ENCODE peak calls at places on chromosomes 1 and 21, in four cellular contexts. M is foreskin fibroblast, Z is heart right ventricle, N is lower lobe of right lung. L is an unnamed sample.

GRCh38 chr1:203580733-203581132 is 45.9 kb upstream of the ATP2B4 start:
- DNase-seq in M (no peak), Z (no peak), N (peak), L (no peak)

GRCh38 chr1:219906924-219907771 is 21.2 kb downstream of the SLC30A10 start:
- DNase-seq in N (no peak), Z (no peak), M (no peak), L (no peak)

GRCh38 chr1:36133484-36133883 is 8.5 kb upstream of the COL8A2 start:
- DNase-seq in Z (peak), M (peak), N (no peak), L (peak)

GRCh38 chr1:182588460-182589396 is at the start of gene RNASEL:
- DNase-seq in N (peak), M (peak), Z (peak), L (peak)

GRCh38 chr1:70033934-70034333 is 171.4 kb downstream of the LRRC40 start:
- DNase-seq in M (no peak), N (no peak), Z (no peak), L (no peak)

GRCh38 chr1:58189453-58189852 is 357.1 kb downstream of the OMA1 start:
- DNase-seq in N (no peak), M (no peak), Z (peak), L (no peak)

GRCh38 chr1:85681087-85681486 is 27.1 kb downstream of the ZNHIT6 start:
- DNase-seq in M (no peak), N (no peak), Z (peak), L (peak)

GRCh38 chr21:23218667-23219066 is 2220.5 kb downstream of the NCAM2 start:
- DNase-seq in N (no peak), Z (no peak), M (no peak), L (no peak)

GRCh38 chr1:235011599-235012435 is 116.8 kb downstream of the TOMM20 start:
- DNase-seq in Z (peak), M (peak), N (peak), L (peak)

GRCh38 chr1:221509575-221510360 is 232.1 kb downstream of the DUSP10 start:
- DNase-seq in N (no peak), M (no peak), Z (no peak), L (no peak)

GRCh38 chr1:145701306-145701862 is 5.8 kb downstream of the PDZK1 start:
- DNase-seq in N (no peak), Z (no peak), M (no peak), L (no peak)

GRCh38 chr1:171794085-171794484 is 12.6 kb downstream of the METTL13 start:
- DNase-seq in Z (no peak), M (peak), N (no peak), L (peak)

GRCh38 chr1:154496381-154496780 is 5.6 kb upstream of the TDRD10 start:
- DNase-seq in N (no peak), M (no peak), Z (no peak), L (no peak)

GRCh38 chr1:184510110-184510509 is 123.3 kb downstream of the C1orf21 start:
- DNase-seq in M (no peak), Z (no peak), N (no peak), L (no peak)

GRCh38 chr1:41502912-41503311 is 18.4 kb upstream of the EDN2 start:
- DNase-seq in M (no peak), N (no peak), Z (no peak), L (no peak)

GRCh38 chr21:17925000-17925610 is 105.9 kb upstream of the C21orf91 start:
- DNase-seq in N (no peak), Z (peak), M (peak), L (peak)

GRCh38 chr21:44686843-44687561 is 5.0 kb upstream of the KRTAP12-1 start:
- DNase-seq in Z (no peak), N (no peak), M (no peak), L (no peak)

GRCh38 chr1:154493276-154493675 is 8.7 kb upstream of the TDRD10 start:
- DNase-seq in Z (peak), M (no peak), N (peak), L (no peak)

GRCh38 chr1:63873751-63874150 is 99.9 kb downstream of the ROR1 start:
- DNase-seq in N (no peak), M (peak), Z (no peak), L (no peak)

GRCh38 chr21:36661511-36662309 is 37.2 kb upstream of the SIM2 start:
- DNase-seq in M (peak), N (no peak), Z (peak), L (no peak)

GRCh38 chr1:100536031-100536430 is 1.9 kb upstream of the GPR88 start:
- DNase-seq in Z (no peak), M (no peak), N (no peak), L (no peak)

GRCh38 chr1:40240390-40240789 is 7.3 kb upstream of the TMCO2 start:
- DNase-seq in M (no peak), Z (no peak), N (no peak), L (no peak)

GRCh38 chr1:159307338-159307737 is 5.2 kb downstream of the FCER1A start:
- DNase-seq in M (no peak), N (no peak), Z (no peak), L (no peak)

GRCh38 chr1:107896946-107897345 is 68.0 kb downstream of the VAV3 start:
- DNase-seq in M (no peak), Z (no peak), N (no peak), L (no peak)

GRCh38 chr21:38384675-38385074 is 113.6 kb downstream of the ERG start:
- DNase-seq in M (no peak), N (no peak), Z (no peak), L (no peak)

GRCh38 chr1:213138391-213138790 is 87.3 kb downstream of the RPS6KC1 start:
- DNase-seq in M (no peak), N (no peak), Z (no peak), L (no peak)

GRCh38 chr1:48644950-48645605 is 131.6 kb downstream of the BEND5 start:
- DNase-seq in M (no peak), N (no peak), Z (no peak), L (no peak)

GRCh38 chr21:16838330-16838729 is 674.5 kb upstream of the CXADR start:
- DNase-seq in Z (no peak), M (no peak), N (no peak), L (no peak)

GRCh38 chr1:51600954-51601353 is 15.9 kb upstream of the OSBPL9 start:
- DNase-seq in Z (no peak), N (no peak), M (no peak), L (no peak)

GRCh38 chr1:22461678-22462527 is 10.3 kb downstream of the ZBTB40 start:
- DNase-seq in N (no peak), M (no peak), Z (no peak), L (no peak)

GRCh38 chr1:115807723-115808122 is 33.2 kb downstream of the NHLH2 start:
- DNase-seq in N (no peak), Z (peak), M (peak), L (peak)

GRCh38 chr1:66374561-66375111 is 159.3 kb upstream of the SGIP1 start:
- DNase-seq in Z (no peak), N (no peak), M (peak), L (no peak)

GRCh38 chr1:53527368-53527767 is 68.2 kb downstream of the DMRTB1 start:
- DNase-seq in Z (no peak), M (no peak), N (no peak), L (no peak)

GRCh38 chr1:227925582-227926198 is 22.0 kb downstream of the WNT9A start:
- DNase-seq in M (no peak), N (no peak), Z (no peak), L (no peak)

GRCh38 chr1:227926216-227926791 is 21.4 kb downstream of the WNT9A start:
- DNase-seq in M (no peak), N (no peak), Z (no peak), L (no peak)

GRCh38 chr1:227927971-227928741 is 19.6 kb downstream of the WNT9A start:
- DNase-seq in Z (no peak), M (no peak), N (peak), L (no peak)

GRCh38 chr1:227928811-227929375 is 18.8 kb downstream of the WNT9A start:
- DNase-seq in Z (no peak), N (peak), M (no peak), L (no peak)

GRCh38 chr1:227926896-227927885 is 20.5 kb downstream of the WNT9A start:
- DNase-seq in M (no peak), Z (no peak), N (peak), L (no peak)
- TF ChIP-seq CTCF in M (no peak), Z (no peak), N (no peak), L (no peak)

GRCh38 chr1:11482186-11482585 is 3.2 kb downstream of the DISP3 start:
- DNase-seq in M (no peak), Z (no peak), N (no peak), L (no peak)

GRCh38 chr1:11479375-11479979 is 522 bp downstream of the DISP3 start:
- DNase-seq in N (no peak), Z (no peak), M (no peak), L (no peak)

GRCh38 chr1:11481019-11481418 is 2.1 kb downstream of the DISP3 start:
- DNase-seq in Z (no peak), M (no peak), N (no peak), L (no peak)

GRCh38 chr1:11475718-11476117 is 3.2 kb upstream of the DISP3 start:
- DNase-seq in Z (no peak), N (no peak), M (no peak), L (no peak)

DNA sequence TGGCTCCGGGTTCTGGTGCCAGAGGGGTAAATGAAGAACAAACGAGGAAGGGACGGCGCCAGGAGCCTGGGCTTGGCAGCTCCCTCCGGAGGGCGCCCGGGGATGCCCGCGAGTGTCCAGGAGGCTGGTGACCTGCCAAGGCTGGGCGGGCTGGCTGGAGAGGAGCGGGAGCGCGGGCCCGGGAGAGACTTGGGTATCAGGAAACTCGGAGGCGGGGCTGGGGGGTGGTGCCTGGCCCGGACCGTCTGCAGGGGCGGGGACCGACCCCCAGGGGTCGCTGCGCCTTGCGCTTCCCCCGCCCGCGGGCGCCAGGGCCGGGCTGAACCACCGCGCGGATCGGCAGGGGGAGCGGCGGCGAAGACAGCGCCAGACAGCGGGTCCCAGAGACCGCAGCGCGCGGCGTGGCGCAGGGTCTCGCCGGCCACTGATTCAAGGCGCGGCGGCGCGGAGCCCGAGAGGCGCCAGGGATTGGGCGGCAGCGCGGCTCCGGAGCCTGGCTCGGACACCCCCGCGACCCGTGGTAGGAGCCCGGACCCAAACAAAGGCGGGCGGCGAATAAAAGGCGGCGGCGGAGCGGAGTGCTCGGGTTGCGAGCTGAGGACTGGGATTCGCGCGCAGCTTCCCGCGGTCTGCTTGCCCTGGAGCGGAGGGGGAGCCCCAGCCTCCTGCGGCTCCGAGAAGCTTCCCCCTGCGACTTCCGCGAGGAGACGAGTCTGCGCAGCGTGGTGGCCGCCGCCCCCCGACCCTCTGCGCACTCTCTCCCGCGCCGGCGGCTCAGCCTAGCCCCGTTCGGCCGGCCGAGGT is at the start of gene DISP3:
- DNase-seq in Z (peak), N (peak), M (peak), L (peak)
- H3K4me3 ChIP-seq in Z (peak), N (peak), M (peak), L (peak)

GRCh38 chr1:38183094-38183493 is 136.5 kb upstream of the POU3F1 start:
- DNase-seq in M (no peak), Z (no peak), N (no peak), L (no peak)

GRCh38 chr1:38185913-38186312 is 139.3 kb upstream of the POU3F1 start:
- DNase-seq in M (no peak), N (no peak), Z (no peak), L (no peak)

GRCh38 chr1:38178236-38178635 is 131.6 kb upstream of the POU3F1 start:
- DNase-seq in Z (no peak), N (no peak), M (no peak), L (no peak)

GRCh38 chr1:38179423-38179822 is 132.8 kb upstream of the POU3F1 start:
- DNase-seq in Z (peak), N (no peak), M (no peak), L (no peak)

GRCh38 chr1:38183747-38184146 is 137.2 kb upstream of the POU3F1 start:
- DNase-seq in M (no peak), Z (no peak), N (no peak), L (no peak)
- TF ChIP-seq CTCF in M (no peak), Z (no peak), N (no peak), L (no peak)

GRCh38 chr1:160634543-160635491 is 12.0 kb downstream of the SLAMF1 start:
- DNase-seq in Z (no peak), N (no peak), M (no peak), L (no peak)

GRCh38 chr1:160631983-160632625 is 14.7 kb downstream of the SLAMF1 start:
- DNase-seq in M (no peak), Z (no peak), N (no peak), L (no peak)

GRCh38 chr1:160636076-160636475 is 10.8 kb downstream of the SLAMF1 start:
- DNase-seq in Z (no peak), M (no peak), N (no peak), L (no peak)

GRCh38 chr1:160630523-160631087 is 16.2 kb downstream of the SLAMF1 start:
- DNase-seq in N (no peak), Z (no peak), M (no peak), L (no peak)

DNA sequence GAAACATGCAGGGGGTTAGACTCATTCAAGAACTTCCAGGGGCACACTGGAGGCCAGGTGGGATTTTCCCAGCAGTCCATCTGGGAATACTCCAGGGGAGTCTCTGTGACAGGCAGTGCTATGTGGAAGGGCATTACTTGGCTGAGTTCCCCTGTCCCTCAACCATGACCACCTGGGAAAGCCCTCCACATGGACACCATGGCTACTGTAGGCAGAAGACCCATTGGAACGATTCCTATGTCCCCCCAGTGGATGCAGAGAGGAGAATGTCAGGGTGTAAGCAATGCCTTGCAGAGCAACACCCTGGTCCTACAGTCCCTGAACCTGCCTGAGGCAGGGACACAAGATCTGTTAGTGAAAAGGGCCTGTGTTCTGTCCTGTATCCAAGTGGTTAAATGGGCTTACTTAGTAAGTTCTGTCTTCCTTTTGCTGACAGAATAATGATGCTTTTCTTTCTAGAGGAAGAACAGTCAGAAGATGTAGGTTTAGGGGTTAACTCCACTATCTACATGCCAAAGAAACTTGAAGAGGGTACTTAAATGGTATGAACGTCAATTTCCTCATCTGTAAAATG is 13.4 kb downstream of the SLAMF1 start:
- DNase-seq in Z (no peak), M (no peak), N (no peak), L (no peak)
- H3K4me3 ChIP-seq in Z (no peak), M (no peak), N (no peak), L (no peak)

GRCh38 chr1:155976913-155977606 is 1.3 kb downstream of the ARHGEF2 start:
- DNase-seq in M (no peak), Z (peak), N (no peak), L (no peak)

GRCh38 chr1:155979525-155980343 is 1.4 kb upstream of the ARHGEF2 start:
- DNase-seq in N (no peak), Z (peak), M (no peak), L (no peak)

GRCh38 chr1:155977607-155978324 is 581 bp downstream of the ARHGEF2 start:
- DNase-seq in M (no peak), Z (no peak), N (no peak), L (no peak)

GRCh38 chr1:155978973-155979429 is 654 bp upstream of the ARHGEF2 start:
- DNase-seq in M (no peak), Z (no peak), N (no peak), L (no peak)

DNA sequence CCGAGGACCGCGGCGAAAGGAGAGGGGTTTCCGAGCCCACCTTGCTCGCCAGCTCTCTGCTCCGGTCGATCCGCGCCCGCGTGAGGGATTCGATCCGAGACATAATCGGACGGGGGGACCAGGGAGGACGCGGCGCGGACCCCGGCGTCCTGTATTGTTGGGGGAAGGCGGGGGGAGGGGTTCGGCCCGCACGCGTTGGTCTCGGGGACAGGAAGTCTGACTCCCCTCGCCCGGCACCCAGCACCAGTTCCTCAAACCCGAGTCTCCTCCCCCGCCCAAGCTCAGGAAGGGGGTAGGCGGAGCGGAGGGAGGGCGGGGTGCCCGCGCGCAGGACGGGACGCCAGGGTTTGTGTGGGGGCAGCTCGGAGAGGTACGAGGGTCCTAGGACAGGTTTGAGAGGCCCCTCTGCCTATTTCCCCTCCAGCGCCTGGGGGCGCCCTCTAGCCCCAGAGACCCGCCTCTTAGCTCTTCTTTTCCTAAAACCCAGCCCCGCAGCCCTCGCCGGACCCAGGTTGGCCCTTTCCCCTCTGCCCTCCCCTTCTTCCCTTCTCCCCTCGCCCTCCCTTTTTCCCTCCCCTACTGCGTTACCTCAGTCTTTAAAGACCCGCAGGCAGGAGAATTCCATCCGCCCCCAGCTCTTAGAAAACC is at the start of gene ARHGEF2:
- DNase-seq in Z (peak), N (peak), M (no peak), L (no peak)
- TF ChIP-seq CTCF in Z (peak), N (peak), M (peak), L (peak)

GRCh38 chr1:8425150-8425780 is 107.4 kb downstream of the SLC45A1 start:
- DNase-seq in N (no peak), Z (no peak), M (no peak), L (no peak)
- H3K4me3 ChIP-seq in N (no peak), Z (no peak), M (no peak), L (no peak)

DNA sequence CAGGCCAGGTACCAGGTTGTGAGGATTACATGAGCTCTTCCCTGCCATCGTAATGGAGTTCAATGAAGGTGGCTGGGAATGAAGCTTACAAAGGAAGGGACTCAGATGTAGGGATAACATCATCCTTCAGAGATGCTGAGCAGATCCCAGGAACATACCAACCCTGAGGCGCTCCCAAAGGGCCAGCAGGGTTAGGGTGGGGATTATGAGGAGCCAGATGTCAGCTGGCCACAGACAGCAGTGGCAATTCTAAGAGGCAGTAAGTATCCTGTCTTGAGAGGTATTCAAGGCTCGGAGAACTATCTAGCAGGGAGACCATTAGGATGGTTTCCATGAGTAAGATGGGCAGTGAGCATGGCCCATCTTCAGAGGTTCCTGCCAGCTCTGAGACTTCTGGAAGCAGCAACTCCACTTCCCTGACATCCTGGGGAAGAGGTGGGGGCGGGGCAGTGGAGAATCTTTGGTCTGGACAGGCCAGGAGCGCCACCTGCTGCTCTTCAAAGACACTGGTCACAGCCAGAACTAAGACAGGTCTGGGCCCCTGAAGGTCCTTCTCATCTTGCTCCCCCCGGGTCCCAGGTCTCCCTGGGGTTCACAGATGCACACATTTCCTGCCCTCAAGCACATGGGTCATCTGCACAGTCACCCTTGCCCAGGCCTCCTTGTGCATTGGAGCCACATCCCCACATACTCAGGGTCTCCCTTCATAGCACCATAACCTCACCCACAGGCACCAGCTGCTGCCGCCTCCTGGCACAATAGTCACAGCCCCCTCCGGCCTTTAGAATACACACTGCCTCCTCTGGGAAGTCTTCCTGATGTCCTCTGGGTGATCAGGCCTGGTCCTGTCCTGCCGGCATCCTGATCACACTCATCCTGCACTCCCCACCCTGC is 2.8 kb upstream of the SDC3 start:
- DNase-seq in Z (peak), N (peak), M (peak), L (peak)
- TF ChIP-seq CTCF in Z (peak), N (peak), M (peak), L (peak)

GRCh38 chr1:8394456-8395321 is 76.8 kb downstream of the SLC45A1 start:
- DNase-seq in Z (no peak), N (no peak), M (peak), L (peak)
- H3K4me3 ChIP-seq in Z (no peak), N (peak), M (no peak), L (no peak)

L was measured in HFF-Myc.